ENCODE peak calls at places on chromosomes 5 and 9, in ten cellular contexts. One of them, this sample, is unnamed.

GRCh38 chr5:173627860-173628392 is 11.5 kb upstream of the BOD1 start:
- DNase-seq in cardiac fibroblast: no peak
- DNase-seq in kidney epithelial cell: no peak
- DNase-seq in heart left ventricle: no peak
- DNase-seq in fibroblast of lung: no peak
- DNase-seq in left ventricle myocardium inferior: no peak
- DNase-seq in Caco-2: no peak
- DNase-seq in breast epithelium: no peak
- DNase-seq in gastrocnemius medialis: no peak
- DNase-seq in AG04449: no peak
- DNase-seq in this sample: no peak

GRCh38 chr5:174690256-174690655 is 34.1 kb upstream of the MSX2 start:
- DNase-seq in cardiac fibroblast: peak; percentile 6
- DNase-seq in kidney epithelial cell: no peak
- DNase-seq in heart left ventricle: no peak
- DNase-seq in fibroblast of lung: peak; percentile 39
- DNase-seq in left ventricle myocardium inferior: no peak
- DNase-seq in Caco-2: peak; percentile 50
- DNase-seq in breast epithelium: no peak
- DNase-seq in gastrocnemius medialis: no peak
- DNase-seq in AG04449: no peak
- DNase-seq in this sample: no peak

GRCh38 chr5:146640285-146640896 is 124.4 kb upstream of the GPR151 start:
- DNase-seq in cardiac fibroblast: no peak
- DNase-seq in kidney epithelial cell: no peak
- DNase-seq in heart left ventricle: no peak
- DNase-seq in fibroblast of lung: no peak
- DNase-seq in left ventricle myocardium inferior: no peak
- DNase-seq in Caco-2: no peak
- DNase-seq in breast epithelium: no peak
- DNase-seq in gastrocnemius medialis: no peak
- DNase-seq in AG04449: no peak
- DNase-seq in this sample: no peak

GRCh38 chr5:172868436-172868923 is 34.4 kb downstream of the ERGIC1 start:
- DNase-seq in cardiac fibroblast: peak; percentile 79
- DNase-seq in kidney epithelial cell: no peak
- DNase-seq in heart left ventricle: no peak
- DNase-seq in fibroblast of lung: peak; percentile 78
- DNase-seq in left ventricle myocardium inferior: no peak
- DNase-seq in Caco-2: no peak
- DNase-seq in breast epithelium: no peak
- DNase-seq in gastrocnemius medialis: no peak
- DNase-seq in AG04449: no peak
- DNase-seq in this sample: no peak

GRCh38 chr9:133485531-133486260 is 6.8 kb upstream of the SLC2A6 start:
- DNase-seq in cardiac fibroblast: no peak
- DNase-seq in kidney epithelial cell: no peak
- DNase-seq in heart left ventricle: peak; percentile 22
- DNase-seq in fibroblast of lung: no peak
- DNase-seq in left ventricle myocardium inferior: no peak
- DNase-seq in Caco-2: no peak
- DNase-seq in breast epithelium: no peak
- DNase-seq in gastrocnemius medialis: no peak
- DNase-seq in AG04449: no peak
- DNase-seq in this sample: no peak

GRCh38 chr9:131179561-131180219 is 54.3 kb downstream of the NUP214 start:
- DNase-seq in cardiac fibroblast: peak; percentile 70
- DNase-seq in kidney epithelial cell: peak; percentile 48
- DNase-seq in heart left ventricle: no peak
- DNase-seq in fibroblast of lung: peak; percentile 83
- DNase-seq in left ventricle myocardium inferior: no peak
- DNase-seq in Caco-2: no peak
- DNase-seq in breast epithelium: no peak
- DNase-seq in gastrocnemius medialis: no peak
- DNase-seq in AG04449: peak; percentile 80
- DNase-seq in this sample: peak; percentile 19

GRCh38 chr5:157994271-157994691 is 135.3 kb upstream of the CLINT1 start:
- DNase-seq in cardiac fibroblast: no peak
- DNase-seq in kidney epithelial cell: no peak
- DNase-seq in heart left ventricle: no peak
- DNase-seq in fibroblast of lung: no peak
- DNase-seq in left ventricle myocardium inferior: no peak
- DNase-seq in Caco-2: no peak
- DNase-seq in breast epithelium: no peak
- DNase-seq in gastrocnemius medialis: no peak
- DNase-seq in AG04449: no peak
- DNase-seq in this sample: no peak

GRCh38 chr5:17436766-17437221 is 61.2 kb upstream of the TAF11L2 start:
- DNase-seq in cardiac fibroblast: no peak
- DNase-seq in kidney epithelial cell: no peak
- DNase-seq in heart left ventricle: no peak
- DNase-seq in fibroblast of lung: peak; percentile 17
- DNase-seq in left ventricle myocardium inferior: no peak
- DNase-seq in Caco-2: no peak
- DNase-seq in breast epithelium: no peak
- DNase-seq in gastrocnemius medialis: no peak
- DNase-seq in AG04449: no peak
- DNase-seq in this sample: no peak

DNA sequence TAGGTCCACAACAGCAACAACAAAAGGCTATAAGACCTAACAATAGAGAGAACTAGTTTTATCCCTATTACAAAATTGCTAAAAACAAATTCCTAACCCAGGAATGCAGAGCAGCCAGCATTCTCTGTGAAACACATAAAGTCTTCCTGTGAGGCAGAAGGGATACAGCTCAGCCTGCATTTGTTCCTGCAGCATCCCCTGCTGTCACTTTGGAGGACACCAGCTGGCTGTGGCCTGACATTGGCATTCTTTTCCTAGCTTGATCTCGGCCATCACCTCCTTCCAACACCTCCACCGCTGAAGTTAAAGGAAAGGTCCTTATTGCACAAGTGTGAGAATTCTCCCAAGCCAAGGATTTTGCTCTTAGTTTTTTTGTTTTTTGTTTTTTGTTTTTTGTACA is 186.1 kb downstream of the SNCAIP start:
- DNase-seq in cardiac fibroblast: no peak
- DNase-seq in kidney epithelial cell: no peak
- DNase-seq in heart left ventricle: no peak
- DNase-seq in fibroblast of lung: peak; percentile 20
- DNase-seq in left ventricle myocardium inferior: no peak
- DNase-seq in Caco-2: peak; percentile 63
- DNase-seq in breast epithelium: no peak
- DNase-seq in gastrocnemius medialis: no peak
- DNase-seq in AG04449: no peak
- DNase-seq in this sample: no peak
- TF ChIP-seq CTCF in cardiac fibroblast: peak; percentile 11
- TF ChIP-seq CTCF in kidney epithelial cell: peak; percentile 24
- TF ChIP-seq CTCF in heart left ventricle: peak; percentile 13
- TF ChIP-seq CTCF in fibroblast of lung: peak; percentile 8
- TF ChIP-seq CTCF in left ventricle myocardium inferior: peak; percentile 45
- TF ChIP-seq CTCF in Caco-2: peak; percentile 86
- TF ChIP-seq CTCF in breast epithelium: no peak
- TF ChIP-seq CTCF in gastrocnemius medialis: no peak
- TF ChIP-seq CTCF in AG04449: peak; percentile 43
- TF ChIP-seq CTCF in this sample: peak; percentile 36

GRCh38 chr9:69637193-69637592 is 35.0 kb downstream of the APBA1 start:
- DNase-seq in cardiac fibroblast: no peak
- DNase-seq in kidney epithelial cell: no peak
- DNase-seq in heart left ventricle: no peak
- DNase-seq in fibroblast of lung: no peak
- DNase-seq in left ventricle myocardium inferior: no peak
- DNase-seq in Caco-2: no peak
- DNase-seq in breast epithelium: no peak
- DNase-seq in gastrocnemius medialis: no peak
- DNase-seq in AG04449: no peak
- DNase-seq in this sample: no peak

GRCh38 chr9:69633716-69634115 is 38.5 kb downstream of the APBA1 start:
- DNase-seq in cardiac fibroblast: no peak
- DNase-seq in kidney epithelial cell: no peak
- DNase-seq in heart left ventricle: no peak
- DNase-seq in fibroblast of lung: no peak
- DNase-seq in left ventricle myocardium inferior: no peak
- DNase-seq in Caco-2: no peak
- DNase-seq in breast epithelium: no peak
- DNase-seq in gastrocnemius medialis: no peak
- DNase-seq in AG04449: no peak
- DNase-seq in this sample: no peak

GRCh38 chr9:69643098-69643497 is 29.1 kb downstream of the APBA1 start:
- DNase-seq in cardiac fibroblast: no peak
- DNase-seq in kidney epithelial cell: no peak
- DNase-seq in heart left ventricle: no peak
- DNase-seq in fibroblast of lung: no peak
- DNase-seq in left ventricle myocardium inferior: no peak
- DNase-seq in Caco-2: no peak
- DNase-seq in breast epithelium: no peak
- DNase-seq in gastrocnemius medialis: no peak
- DNase-seq in AG04449: no peak
- DNase-seq in this sample: no peak

GRCh38 chr9:69632768-69633167 is 39.4 kb downstream of the APBA1 start:
- DNase-seq in cardiac fibroblast: no peak
- DNase-seq in kidney epithelial cell: no peak
- DNase-seq in heart left ventricle: no peak
- DNase-seq in fibroblast of lung: no peak
- DNase-seq in left ventricle myocardium inferior: no peak
- DNase-seq in Caco-2: no peak
- DNase-seq in breast epithelium: no peak
- DNase-seq in gastrocnemius medialis: no peak
- DNase-seq in AG04449: no peak
- DNase-seq in this sample: no peak

GRCh38 chr9:69637801-69638200 is 34.4 kb downstream of the APBA1 start:
- DNase-seq in cardiac fibroblast: peak; percentile 73
- DNase-seq in kidney epithelial cell: no peak
- DNase-seq in heart left ventricle: no peak
- DNase-seq in fibroblast of lung: peak; percentile 58
- DNase-seq in left ventricle myocardium inferior: no peak
- DNase-seq in Caco-2: no peak
- DNase-seq in breast epithelium: no peak
- DNase-seq in gastrocnemius medialis: no peak
- DNase-seq in AG04449: no peak
- DNase-seq in this sample: no peak
- H3K4me3 ChIP-seq in cardiac fibroblast: no peak overlapping the region
- H3K4me3 ChIP-seq in kidney epithelial cell: no peak overlapping the region
- H3K4me3 ChIP-seq in heart left ventricle: no peak overlapping the region
- H3K4me3 ChIP-seq in fibroblast of lung: no peak overlapping the region
- H3K4me3 ChIP-seq in left ventricle myocardium inferior: no peak overlapping the region
- H3K4me3 ChIP-seq in Caco-2: no peak overlapping the region
- H3K4me3 ChIP-seq in breast epithelium: no peak overlapping the region
- H3K4me3 ChIP-seq in gastrocnemius medialis: no peak overlapping the region
- H3K4me3 ChIP-seq in AG04449: no peak overlapping the region
- H3K4me3 ChIP-seq in this sample: no peak overlapping the region

GRCh38 chr5:935510-936084 is 42.9 kb downstream of the TRIP13 start:
- DNase-seq in cardiac fibroblast: no peak
- DNase-seq in kidney epithelial cell: no peak
- DNase-seq in heart left ventricle: no peak
- DNase-seq in fibroblast of lung: no peak
- DNase-seq in left ventricle myocardium inferior: no peak
- DNase-seq in Caco-2: no peak
- DNase-seq in breast epithelium: no peak
- DNase-seq in gastrocnemius medialis: no peak
- DNase-seq in AG04449: no peak
- DNase-seq in this sample: no peak

GRCh38 chr5:943201-943873 is 50.7 kb downstream of the TRIP13 start:
- DNase-seq in cardiac fibroblast: no peak
- DNase-seq in kidney epithelial cell: no peak
- DNase-seq in heart left ventricle: no peak
- DNase-seq in fibroblast of lung: no peak
- DNase-seq in left ventricle myocardium inferior: no peak
- DNase-seq in Caco-2: no peak
- DNase-seq in breast epithelium: no peak
- DNase-seq in gastrocnemius medialis: no peak
- DNase-seq in AG04449: no peak
- DNase-seq in this sample: no peak

GRCh38 chr5:937151-937924 is 44.7 kb downstream of the TRIP13 start:
- DNase-seq in cardiac fibroblast: no peak
- DNase-seq in kidney epithelial cell: no peak
- DNase-seq in heart left ventricle: no peak
- DNase-seq in fibroblast of lung: no peak
- DNase-seq in left ventricle myocardium inferior: no peak
- DNase-seq in Caco-2: no peak
- DNase-seq in breast epithelium: no peak
- DNase-seq in gastrocnemius medialis: no peak
- DNase-seq in AG04449: no peak
- DNase-seq in this sample: no peak

GRCh38 chr5:936149-937144 is 43.8 kb downstream of the TRIP13 start:
- DNase-seq in cardiac fibroblast: no peak
- DNase-seq in kidney epithelial cell: no peak
- DNase-seq in heart left ventricle: no peak
- DNase-seq in fibroblast of lung: no peak
- DNase-seq in left ventricle myocardium inferior: no peak
- DNase-seq in Caco-2: peak; percentile 22
- DNase-seq in breast epithelium: no peak
- DNase-seq in gastrocnemius medialis: no peak
- DNase-seq in AG04449: no peak
- DNase-seq in this sample: no peak

DNA sequence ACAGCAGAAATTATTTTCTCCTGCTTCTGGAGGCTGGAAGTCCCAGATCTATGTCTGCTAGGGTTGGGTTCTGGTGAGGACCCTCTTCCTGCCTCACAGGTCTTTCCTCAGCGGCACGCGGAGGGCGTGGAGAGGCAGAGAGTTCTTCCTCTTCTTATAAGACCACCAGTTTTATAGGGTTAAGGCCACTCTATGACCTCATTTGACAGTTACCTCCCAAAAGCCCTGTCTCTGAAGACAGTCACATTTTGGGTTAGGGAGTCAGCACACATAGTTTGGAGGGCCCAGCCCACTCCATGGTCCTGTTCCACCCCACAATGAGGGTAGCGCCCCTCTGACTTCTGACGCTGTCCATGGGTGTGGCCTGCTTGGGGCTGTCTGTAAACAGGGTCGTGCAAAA is 46.7 kb downstream of the TRIP13 start:
- DNase-seq in cardiac fibroblast: no peak
- DNase-seq in kidney epithelial cell: no peak
- DNase-seq in heart left ventricle: no peak
- DNase-seq in fibroblast of lung: no peak
- DNase-seq in left ventricle myocardium inferior: no peak
- DNase-seq in Caco-2: no peak
- DNase-seq in breast epithelium: no peak
- DNase-seq in gastrocnemius medialis: no peak
- DNase-seq in AG04449: no peak
- DNase-seq in this sample: no peak
- TF ChIP-seq CTCF in cardiac fibroblast: no peak
- TF ChIP-seq CTCF in kidney epithelial cell: no peak
- TF ChIP-seq CTCF in heart left ventricle: no peak
- TF ChIP-seq CTCF in fibroblast of lung: no peak
- TF ChIP-seq CTCF in left ventricle myocardium inferior: no peak
- TF ChIP-seq CTCF in Caco-2: no peak
- TF ChIP-seq CTCF in breast epithelium: no peak
- TF ChIP-seq CTCF in gastrocnemius medialis: no peak
- TF ChIP-seq CTCF in AG04449: no peak
- TF ChIP-seq CTCF in this sample: no peak

GRCh38 chr5:7586499-7586898 is 190.6 kb downstream of the ADCY2 start:
- DNase-seq in cardiac fibroblast: no peak
- DNase-seq in kidney epithelial cell: no peak
- DNase-seq in heart left ventricle: no peak
- DNase-seq in fibroblast of lung: no peak
- DNase-seq in left ventricle myocardium inferior: no peak
- DNase-seq in Caco-2: no peak
- DNase-seq in breast epithelium: no peak
- DNase-seq in gastrocnemius medialis: no peak
- DNase-seq in AG04449: no peak
- DNase-seq in this sample: no peak

GRCh38 chr5:7585807-7586206 is 189.9 kb downstream of the ADCY2 start:
- DNase-seq in cardiac fibroblast: no peak
- DNase-seq in kidney epithelial cell: no peak
- DNase-seq in heart left ventricle: no peak
- DNase-seq in fibroblast of lung: no peak
- DNase-seq in left ventricle myocardium inferior: no peak
- DNase-seq in Caco-2: no peak
- DNase-seq in breast epithelium: no peak
- DNase-seq in gastrocnemius medialis: no peak
- DNase-seq in AG04449: no peak
- DNase-seq in this sample: no peak

GRCh38 chr5:7589800-7590199 is 193.9 kb downstream of the ADCY2 start:
- DNase-seq in cardiac fibroblast: no peak
- DNase-seq in kidney epithelial cell: no peak
- DNase-seq in heart left ventricle: no peak
- DNase-seq in fibroblast of lung: no peak
- DNase-seq in left ventricle myocardium inferior: no peak
- DNase-seq in Caco-2: no peak
- DNase-seq in breast epithelium: no peak
- DNase-seq in gastrocnemius medialis: no peak
- DNase-seq in AG04449: no peak
- DNase-seq in this sample: no peak

GRCh38 chr5:7584749-7585148 is 188.8 kb downstream of the ADCY2 start:
- DNase-seq in cardiac fibroblast: no peak
- DNase-seq in kidney epithelial cell: no peak
- DNase-seq in heart left ventricle: no peak
- DNase-seq in fibroblast of lung: no peak
- DNase-seq in left ventricle myocardium inferior: no peak
- DNase-seq in Caco-2: no peak
- DNase-seq in breast epithelium: no peak
- DNase-seq in gastrocnemius medialis: no peak
- DNase-seq in AG04449: no peak
- DNase-seq in this sample: no peak
- H3K4me3 ChIP-seq in cardiac fibroblast: no peak overlapping the region
- H3K4me3 ChIP-seq in kidney epithelial cell: no peak overlapping the region
- H3K4me3 ChIP-seq in heart left ventricle: no peak overlapping the region
- H3K4me3 ChIP-seq in fibroblast of lung: no peak overlapping the region
- H3K4me3 ChIP-seq in left ventricle myocardium inferior: no peak overlapping the region
- H3K4me3 ChIP-seq in Caco-2: no peak overlapping the region
- H3K4me3 ChIP-seq in breast epithelium: no peak overlapping the region
- H3K4me3 ChIP-seq in gastrocnemius medialis: no peak overlapping the region
- H3K4me3 ChIP-seq in AG04449: no peak overlapping the region
- H3K4me3 ChIP-seq in this sample: no peak overlapping the region